ENCODE peak calls at places on chromosomes 6 and 20, in seven cellular contexts. One of them, this sample, is unnamed.

GRCh38 chr6:65637289-65638046 is 69.6 kb downstream of the EYS start:
- DNase-seq in NCI-H510A: no peak
- DNase-seq in cardiac muscle cell: no peak
- DNase-seq in choroid plexus epithelial cell: no peak
- DNase-seq in astrocyte of the spinal cord: no peak
- DNase-seq in activated naive CD4-positive, alpha-beta T cell treated with anti-CD3 and anti-CD28 coated beads for 36 hours: no peak
- DNase-seq in stimulated activated CD4-positive, alpha-beta T cell treated with anti-CD3 and anti-CD28 coated beads, Interleukin-12 subunit alpha, Interleukin-12 subunit beta, amount 100 ng/mL, for 48 hours: no peak
- DNase-seq in this sample: no peak

GRCh38 chr20:21027569-21027968 is 78.6 kb downstream of the LINC00237 start:
- DNase-seq in stimulated activated CD4-positive, alpha-beta T cell treated with anti-CD3 and anti-CD28 coated beads, Interleukin-12 subunit alpha, Interleukin-12 subunit beta, amount 100 ng/mL, for 48 hours: no peak
- DNase-seq in cardiac muscle cell: peak; percentile 22
- DNase-seq in astrocyte of the spinal cord: no peak
- DNase-seq in choroid plexus epithelial cell: no peak
- DNase-seq in NCI-H510A: no peak
- DNase-seq in activated naive CD4-positive, alpha-beta T cell treated with anti-CD3 and anti-CD28 coated beads for 36 hours: no peak
- DNase-seq in this sample: no peak

GRCh38 chr6:158558415-158559306 is 1.2 kb upstream of the TMEM181 start:
- DNase-seq in choroid plexus epithelial cell: no peak
- DNase-seq in cardiac muscle cell: no peak
- DNase-seq in NCI-H510A: no peak
- DNase-seq in astrocyte of the spinal cord: no peak
- DNase-seq in stimulated activated CD4-positive, alpha-beta T cell treated with anti-CD3 and anti-CD28 coated beads, Interleukin-12 subunit alpha, Interleukin-12 subunit beta, amount 100 ng/mL, for 48 hours: no peak
- DNase-seq in activated naive CD4-positive, alpha-beta T cell treated with anti-CD3 and anti-CD28 coated beads for 36 hours: no peak
- DNase-seq in this sample: no peak

GRCh38 chr6:138795809-138796469 is at the start of gene ECT2L:
- DNase-seq in astrocyte of the spinal cord: peak; percentile 64
- DNase-seq in activated naive CD4-positive, alpha-beta T cell treated with anti-CD3 and anti-CD28 coated beads for 36 hours: no peak
- DNase-seq in NCI-H510A: peak; percentile 65
- DNase-seq in stimulated activated CD4-positive, alpha-beta T cell treated with anti-CD3 and anti-CD28 coated beads, Interleukin-12 subunit alpha, Interleukin-12 subunit beta, amount 100 ng/mL, for 48 hours: no peak
- DNase-seq in cardiac muscle cell: peak; percentile 35
- DNase-seq in choroid plexus epithelial cell: peak; percentile 64
- DNase-seq in this sample: no peak

GRCh38 chr20:5638023-5638422 is 112.2 kb upstream of the SHLD1 start:
- DNase-seq in activated naive CD4-positive, alpha-beta T cell treated with anti-CD3 and anti-CD28 coated beads for 36 hours: no peak
- DNase-seq in choroid plexus epithelial cell: no peak
- DNase-seq in cardiac muscle cell: no peak
- DNase-seq in stimulated activated CD4-positive, alpha-beta T cell treated with anti-CD3 and anti-CD28 coated beads, Interleukin-12 subunit alpha, Interleukin-12 subunit beta, amount 100 ng/mL, for 48 hours: no peak
- DNase-seq in NCI-H510A: no peak
- DNase-seq in astrocyte of the spinal cord: no peak
- DNase-seq in this sample: no peak

GRCh38 chr20:17557675-17558006 is 12.2 kb upstream of the DSTN start:
- DNase-seq in cardiac muscle cell: no peak
- DNase-seq in NCI-H510A: peak; percentile 77
- DNase-seq in stimulated activated CD4-positive, alpha-beta T cell treated with anti-CD3 and anti-CD28 coated beads, Interleukin-12 subunit alpha, Interleukin-12 subunit beta, amount 100 ng/mL, for 48 hours: no peak
- DNase-seq in choroid plexus epithelial cell: peak; percentile 85
- DNase-seq in activated naive CD4-positive, alpha-beta T cell treated with anti-CD3 and anti-CD28 coated beads for 36 hours: no peak
- DNase-seq in astrocyte of the spinal cord: peak; percentile 87
- DNase-seq in this sample: no peak

GRCh38 chr6:19812512-19813119 is 24.6 kb upstream of the ID4 start:
- DNase-seq in astrocyte of the spinal cord: peak; percentile 59
- DNase-seq in NCI-H510A: no peak
- DNase-seq in stimulated activated CD4-positive, alpha-beta T cell treated with anti-CD3 and anti-CD28 coated beads, Interleukin-12 subunit alpha, Interleukin-12 subunit beta, amount 100 ng/mL, for 48 hours: no peak
- DNase-seq in activated naive CD4-positive, alpha-beta T cell treated with anti-CD3 and anti-CD28 coated beads for 36 hours: no peak
- DNase-seq in choroid plexus epithelial cell: peak; percentile 80
- DNase-seq in cardiac muscle cell: peak; percentile 58
- DNase-seq in this sample: no peak

GRCh38 chr6:159112714-159113113 is 56.5 kb upstream of the FNDC1 start:
- DNase-seq in stimulated activated CD4-positive, alpha-beta T cell treated with anti-CD3 and anti-CD28 coated beads, Interleukin-12 subunit alpha, Interleukin-12 subunit beta, amount 100 ng/mL, for 48 hours: no peak
- DNase-seq in activated naive CD4-positive, alpha-beta T cell treated with anti-CD3 and anti-CD28 coated beads for 36 hours: no peak
- DNase-seq in NCI-H510A: no peak
- DNase-seq in choroid plexus epithelial cell: no peak
- DNase-seq in cardiac muscle cell: no peak
- DNase-seq in astrocyte of the spinal cord: no peak
- DNase-seq in this sample: no peak

GRCh38 chr20:14921546-14921945 is 584.1 kb upstream of the FLRT3 start:
- DNase-seq in choroid plexus epithelial cell: peak; percentile 16
- DNase-seq in stimulated activated CD4-positive, alpha-beta T cell treated with anti-CD3 and anti-CD28 coated beads, Interleukin-12 subunit alpha, Interleukin-12 subunit beta, amount 100 ng/mL, for 48 hours: no peak
- DNase-seq in NCI-H510A: no peak
- DNase-seq in activated naive CD4-positive, alpha-beta T cell treated with anti-CD3 and anti-CD28 coated beads for 36 hours: no peak
- DNase-seq in cardiac muscle cell: no peak
- DNase-seq in astrocyte of the spinal cord: no peak
- DNase-seq in this sample: no peak

GRCh38 chr6:106448000-106448426 is 87.5 kb downstream of the CRYBG1 start:
- DNase-seq in astrocyte of the spinal cord: no peak
- DNase-seq in NCI-H510A: no peak
- DNase-seq in activated naive CD4-positive, alpha-beta T cell treated with anti-CD3 and anti-CD28 coated beads for 36 hours: peak; percentile 30
- DNase-seq in stimulated activated CD4-positive, alpha-beta T cell treated with anti-CD3 and anti-CD28 coated beads, Interleukin-12 subunit alpha, Interleukin-12 subunit beta, amount 100 ng/mL, for 48 hours: no peak
- DNase-seq in choroid plexus epithelial cell: no peak
- DNase-seq in cardiac muscle cell: no peak
- DNase-seq in this sample: no peak

GRCh38 chr20:15814360-15814759 is 758.9 kb downstream of the KIF16B start:
- DNase-seq in astrocyte of the spinal cord: no peak
- DNase-seq in stimulated activated CD4-positive, alpha-beta T cell treated with anti-CD3 and anti-CD28 coated beads, Interleukin-12 subunit alpha, Interleukin-12 subunit beta, amount 100 ng/mL, for 48 hours: no peak
- DNase-seq in choroid plexus epithelial cell: no peak
- DNase-seq in NCI-H510A: no peak
- DNase-seq in activated naive CD4-positive, alpha-beta T cell treated with anti-CD3 and anti-CD28 coated beads for 36 hours: no peak
- DNase-seq in cardiac muscle cell: no peak
- DNase-seq in this sample: no peak

This sample was measured in T-helper 1 cell.